ENCODE peak calls at places on chromosomes 13 and 19, in nine cellular contexts. B is heart right ventricle; V is AG04449; C is IMR-90; M is Caco-2; X is CD4-positive, CD25-positive, alpha-beta regulatory T cell; R is upper lobe of right lung; P is lower leg skin; L is neural progenitor cell. I is an unnamed sample.

GRCh38 chr19:6402834-6403608 is 10.1 kb upstream of the GTF2F1 start:
- DNase-seq in B (no peak), V (peak), C (peak), M (peak), X (no peak), R (no peak), P (no peak), L (peak), I (no peak)

GRCh38 chr19:42132030-42132628 is at the start of gene POU2F2:
- DNase-seq in B (peak), V (no peak), C (no peak), M (no peak), X (peak), R (peak), P (no peak), L (peak), I (peak)

GRCh38 chr13:33910267-33910666 is 92.3 kb downstream of the RFC3 start:
- DNase-seq in B (no peak), V (no peak), C (no peak), M (no peak), X (no peak), R (no peak), P (no peak), L (no peak), I (no peak)

GRCh38 chr13:48853381-48854102 is 122.2 kb upstream of the FNDC3A start:
- DNase-seq in B (no peak), V (no peak), C (peak), M (no peak), X (no peak), R (no peak), P (no peak), L (no peak), I (no peak)

GRCh38 chr13:113754691-113755090 is 4.3 kb upstream of the TMEM255B start:
- DNase-seq in B (no peak), V (no peak), C (no peak), M (no peak), X (no peak), R (peak), P (no peak), L (no peak), I (no peak)

GRCh38 chr19:55160128-55160985 is 2.8 kb upstream of the TNNI3 start:
- DNase-seq in B (peak), V (no peak), C (peak), M (peak), X (peak), R (peak), P (peak), L (peak), I (peak)

GRCh38 chr13:77390391-77390790 is 63.5 kb upstream of the MYCBP2 start:
- DNase-seq in B (no peak), V (no peak), C (no peak), M (no peak), X (no peak), R (no peak), P (peak), L (no peak), I (no peak)

GRCh38 chr13:40961224-40961623 is 57.9 kb downstream of the ELF1 start:
- DNase-seq in B (no peak), V (no peak), C (no peak), M (no peak), X (no peak), R (no peak), P (no peak), L (no peak), I (no peak)

GRCh38 chr19:12647490-12648071 is 19.0 kb downstream of the MAN2B1 start:
- DNase-seq in B (no peak), V (no peak), C (no peak), M (no peak), X (no peak), R (peak), P (peak), L (peak), I (no peak)

GRCh38 chr13:33683376-33683775 is 134.6 kb upstream of the RFC3 start:
- DNase-seq in B (no peak), V (no peak), C (no peak), M (no peak), X (no peak), R (no peak), P (no peak), L (no peak), I (no peak)

GRCh38 chr13:20995245-20995829 is 66.0 kb downstream of the LATS2 start:
- DNase-seq in B (no peak), V (no peak), C (no peak), M (no peak), X (no peak), R (no peak), P (no peak), L (no peak), I (no peak)

GRCh38 chr13:75803175-75803611 is 167.1 kb downstream of the LMO7 start:
- DNase-seq in B (no peak), V (no peak), C (no peak), M (no peak), X (peak), R (no peak), P (no peak), L (no peak), I (peak)

GRCh38 chr13:88602786-88603777 is 931.9 kb downstream of the SLITRK5 start:
- DNase-seq in B (no peak), V (no peak), C (no peak), M (no peak), X (no peak), R (no peak), P (no peak), L (no peak), I (no peak)

GRCh38 chr13:50800091-50800739 is 43.3 kb downstream of the DLEU7 start:
- DNase-seq in B (no peak), V (no peak), C (no peak), M (no peak), X (no peak), R (no peak), P (no peak), L (no peak), I (no peak)

GRCh38 chr13:107203146-107203847 is 635.4 kb upstream of the ARGLU1 start:
- DNase-seq in B (peak), V (no peak), C (no peak), M (no peak), X (no peak), R (no peak), P (no peak), L (peak), I (no peak)

GRCh38 chr13:51785592-51786424 is 18.2 kb downstream of the DHRS12 start:
- DNase-seq in B (peak), V (no peak), C (peak), M (no peak), X (no peak), R (no peak), P (no peak), L (peak), I (peak)

DNA sequence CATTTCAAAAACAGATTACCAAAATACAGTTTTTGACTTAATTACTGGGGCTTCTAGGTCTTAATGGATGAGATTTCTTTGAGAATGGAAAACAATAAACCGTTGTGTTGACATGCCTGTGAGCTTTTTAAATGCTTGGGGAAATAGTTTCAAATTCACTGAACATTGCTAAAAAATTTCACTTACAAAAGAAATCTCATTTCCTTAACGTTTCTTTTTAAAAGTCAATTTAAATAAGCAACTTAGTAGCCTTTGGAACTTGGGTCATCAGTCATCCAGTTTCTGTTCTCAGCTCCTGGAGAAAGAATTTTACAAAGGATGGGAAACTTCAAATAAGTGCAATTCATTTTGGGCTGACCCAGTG is 4.4 kb downstream of the ZC3H4 start:
- DNase-seq in B (no peak), V (no peak), C (no peak), M (no peak), X (no peak), R (no peak), P (no peak), L (no peak), I (no peak)
- H3K4me3 ChIP-seq in B (no peak), V (peak), C (peak), M (no peak), X (peak), R (peak), P (no peak), L (peak), I (no peak)

GRCh38 chr19:790971-791604 is 6.2 kb upstream of the PTBP1 start:
- DNase-seq in B (no peak), V (no peak), C (no peak), M (no peak), X (no peak), R (no peak), P (no peak), L (no peak), I (no peak)
- H3K4me3 ChIP-seq in B (no peak), V (no peak), C (no peak), M (no peak), X (no peak), R (no peak), P (no peak), L (no peak), I (no peak)

GRCh38 chr19:34500656-34501120 is 19.1 kb downstream of the WTIP start:
- DNase-seq in B (no peak), V (no peak), C (no peak), M (peak), X (no peak), R (peak), P (no peak), L (no peak), I (no peak)
- H3K4me3 ChIP-seq in B (no peak), V (no peak), C (no peak), M (no peak), X (no peak), R (no peak), P (no peak), L (no peak), I (no peak)

DNA sequence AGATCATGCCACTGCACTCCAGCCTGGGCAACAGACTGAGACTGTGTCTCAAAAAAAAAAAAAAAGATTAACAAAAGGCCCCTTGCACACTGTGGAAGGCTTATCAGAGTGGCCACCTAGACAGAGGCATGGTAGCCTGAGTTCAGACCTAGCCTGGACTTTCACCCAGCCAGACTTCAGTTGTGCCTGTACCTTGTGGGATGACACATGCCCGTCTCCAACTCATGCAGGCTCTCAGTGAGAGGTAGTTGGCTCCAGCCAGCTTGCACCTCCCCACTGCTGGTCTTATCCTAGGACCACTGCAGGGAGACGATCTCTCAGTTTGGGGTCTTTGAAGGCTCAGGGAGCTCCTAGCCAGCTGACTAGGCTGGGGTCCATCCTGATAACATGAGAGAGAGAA is 52.2 kb downstream of the GATAD2A start:
- DNase-seq in B (no peak), V (no peak), C (no peak), M (no peak), X (no peak), R (no peak), P (no peak), L (no peak), I (no peak)
- H3K4me3 ChIP-seq in B (no peak), V (no peak), C (no peak), M (no peak), X (no peak), R (no peak), P (no peak), L (no peak), I (no peak)

DNA sequence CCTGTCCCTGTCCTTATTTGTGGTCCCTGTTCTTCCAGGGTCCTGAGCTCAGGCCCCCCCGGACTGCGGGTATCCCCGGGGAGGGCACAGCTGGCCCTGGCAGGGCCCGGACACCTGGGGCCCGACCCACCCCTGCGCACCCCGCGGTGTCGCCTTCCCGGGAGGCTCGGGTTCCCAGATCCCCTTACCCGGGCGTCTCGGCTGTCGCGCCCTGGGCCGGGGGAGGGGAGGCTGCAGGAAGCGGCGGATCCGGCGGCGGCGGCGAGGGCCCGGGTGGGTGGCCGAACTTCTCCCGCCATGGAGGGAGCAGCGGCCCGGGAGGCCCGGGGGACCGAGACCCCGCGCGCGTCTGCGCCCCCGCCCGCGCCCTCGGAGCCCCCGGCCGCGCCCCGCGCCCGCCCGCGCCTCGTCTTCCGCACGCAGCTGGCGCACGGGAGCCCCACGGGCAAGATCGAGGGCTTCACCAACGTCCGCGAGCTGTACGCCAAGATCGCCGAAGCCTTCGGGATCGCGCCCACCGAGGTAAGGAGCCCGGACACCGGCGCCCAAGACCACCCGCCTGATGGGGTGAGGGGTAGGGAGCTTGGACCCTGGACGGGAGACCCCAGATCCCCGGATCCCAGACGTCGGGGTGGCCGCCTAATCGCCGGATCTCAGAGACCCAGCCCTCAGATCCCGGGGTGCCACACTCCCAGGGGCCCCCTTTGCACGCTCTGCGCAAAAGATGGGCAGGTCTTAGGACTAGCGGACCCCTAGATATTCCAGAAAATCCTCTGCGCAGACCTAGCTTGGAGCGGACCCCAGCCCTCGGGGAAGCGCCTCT is at the start of gene GIPC3:
- DNase-seq in B (no peak), V (no peak), C (no peak), M (no peak), X (no peak), R (no peak), P (no peak), L (no peak), I (no peak)
- H3K4me3 ChIP-seq in B (peak), V (peak), C (peak), M (no peak), X (no peak), R (peak), P (no peak), L (peak), I (peak)

GRCh38 chr13:28099396-28100148 is 804 bp downstream of the FLT3 start:
- DNase-seq in B (no peak), V (no peak), C (no peak), M (no peak), X (peak), R (no peak), P (no peak), L (peak), I (no peak)
- H3K4me3 ChIP-seq in B (peak), V (no peak), C (peak), M (peak), X (no peak), R (peak), P (peak), L (peak), I (no peak)

GRCh38 chr19:39308531-39309304 is 11.9 kb downstream of the LRFN1 start:
- DNase-seq in B (no peak), V (no peak), C (no peak), M (peak), X (no peak), R (no peak), P (no peak), L (peak), I (no peak)
- H3K4me3 ChIP-seq in B (no peak), V (no peak), C (no peak), M (peak), X (no peak), R (no peak), P (no peak), L (peak), I (no peak)

I was measured in Jurkat, Clone E6-1.